ENCODE peak calls at places on chromosomes 12 and 14, in eight cellular contexts. A is ELF-1, H is EL, Y is Peyer's patch, E is vagina, Z is T-helper 17 cell, L is endothelial cell, N is GM06990. Q is an unnamed sample.

GRCh38 chr14:22380511-22381455 is 208.2 kb downstream of the DAD1 start:
- DNase-seq in Z (no peak), N (no peak), L (no peak), Y (no peak), E (no peak), H (peak), A (no peak), Q (no peak)

GRCh38 chr14:58947156-58947555 is 241.3 kb upstream of the DAAM1 start:
- DNase-seq in H (no peak), Y (no peak), E (no peak), Z (no peak), N (no peak), A (no peak), L (no peak), Q (no peak)

GRCh38 chr14:87864356-87865230 is 128.4 kb downstream of the GALC start:
- DNase-seq in Z (no peak), Y (no peak), E (no peak), N (no peak), L (no peak), A (no peak), H (no peak), Q (no peak)

GRCh38 chr14:99394602-99395001 is 86.1 kb downstream of the SETD3 start:
- DNase-seq in H (no peak), L (no peak), A (no peak), N (no peak), Y (no peak), Z (no peak), E (no peak), Q (no peak)

GRCh38 chr12:30622509-30622908 is 73.2 kb downstream of the IPO8 start:
- DNase-seq in E (no peak), Y (no peak), A (no peak), N (peak), H (peak), Z (no peak), L (no peak), Q (no peak)

GRCh38 chr12:31702047-31702446 is 26.8 kb downstream of the AMN1 start:
- DNase-seq in Y (no peak), E (no peak), A (no peak), H (peak), Z (no peak), L (no peak), N (no peak), Q (peak)

GRCh38 chr14:97266653-97267052 is 469.5 kb downstream of the VRK1 start:
- DNase-seq in E (no peak), N (no peak), L (no peak), Y (no peak), A (no peak), Z (no peak), H (no peak), Q (no peak)

GRCh38 chr12:74945771-74946198 is 263.9 kb downstream of the KCNC2 start:
- DNase-seq in Y (no peak), A (no peak), L (no peak), N (no peak), Z (no peak), H (no peak), E (no peak), Q (no peak)

GRCh38 chr12:59596232-59597143 is 659 bp downstream of the SLC16A7 start:
- DNase-seq in L (peak), Z (peak), A (peak), H (peak), E (peak), Y (peak), N (peak), Q (peak)

GRCh38 chr14:93824518-93825234 is 36.4 kb upstream of the PRIMA1 start:
- DNase-seq in E (no peak), Z (no peak), H (no peak), Y (no peak), N (no peak), A (peak), L (no peak), Q (no peak)

GRCh38 chr12:109309441-109310246 is 560 bp upstream of the FOXN4 start:
- DNase-seq in Y (no peak), E (no peak), A (peak), N (no peak), L (no peak), H (no peak), Z (no peak), Q (peak)

GRCh38 chr14:75044322-75044721 is 6.9 kb downstream of the MLH3 start:
- DNase-seq in E (no peak), Y (no peak), Z (no peak), N (no peak), L (no peak), H (peak), A (no peak), Q (no peak)

GRCh38 chr12:121442028-121442948 is 42.4 kb downstream of the RNF34 start:
- DNase-seq in N (no peak), L (no peak), A (no peak), H (no peak), Y (no peak), Z (no peak), E (no peak), Q (no peak)